ENCODE peak calls at places on chromosome 9, in seven cellular contexts. C is testis, X is neural progenitor cell, H is Calu3, S is chondrocyte, Z is B cell, R is GM12865. Y is an unnamed sample.

GRCh38 chr9:18786936-18787658 is 245.9 kb downstream of the SAXO1 start:
- DNase-seq in C (no peak), X (no peak), H (no peak), S (no peak), Z (no peak), R (no peak), Y (no peak)

GRCh38 chr9:34190996-34191892 is 12.4 kb downstream of the UBAP1 start:
- DNase-seq in C (no peak), X (peak), H (no peak), S (no peak), Z (no peak), R (no peak), Y (no peak)

GRCh38 chr9:21812945-21813568 is 10.6 kb downstream of the MTAP start:
- DNase-seq in C (peak), X (peak), H (peak), S (no peak), Z (peak), R (peak), Y (peak)

GRCh38 chr9:114560956-114561355 is 26.6 kb upstream of the ATP6V1G1 start:
- DNase-seq in C (no peak), X (no peak), H (no peak), S (no peak), Z (no peak), R (no peak), Y (no peak)

GRCh38 chr9:1294641-1295040 is 244.5 kb downstream of the DMRT2 start:
- DNase-seq in C (no peak), X (no peak), H (no peak), S (no peak), Z (no peak), R (no peak), Y (no peak)

GRCh38 chr9:35758475-35759050 is 4.5 kb upstream of the MSMP start:
- DNase-seq in C (no peak), X (no peak), H (no peak), S (no peak), Z (no peak), R (no peak), Y (no peak)

GRCh38 chr9:34158362-34158869 is 20.4 kb upstream of the UBAP1 start:
- DNase-seq in C (no peak), X (no peak), H (no peak), S (no peak), Z (no peak), R (no peak), Y (peak)

GRCh38 chr9:72979405-72980100 is 26.7 kb upstream of the ALDH1A1 start:
- DNase-seq in C (no peak), X (no peak), H (peak), S (no peak), Z (no peak), R (no peak), Y (no peak)

GRCh38 chr9:75892168-75892901 is 1.9 kb downstream of the PCSK5 start:
- DNase-seq in C (peak), X (peak), H (peak), S (no peak), Z (no peak), R (no peak), Y (peak)

GRCh38 chr9:90002299-90003045 is 397.7 kb downstream of the GADD45G start:
- DNase-seq in C (no peak), X (no peak), H (no peak), S (no peak), Z (no peak), R (no peak), Y (no peak)

GRCh38 chr9:136533775-136534157 is 12.1 kb downstream of the NOTCH1 start:
- DNase-seq in C (no peak), X (no peak), H (no peak), S (no peak), Z (peak), R (no peak), Y (no peak)

GRCh38 chr9:130825051-130825651 is 9.9 kb upstream of the ABL1 start:
- DNase-seq in C (peak), X (peak), H (no peak), S (no peak), Z (no peak), R (no peak), Y (peak)

GRCh38 chr9:2493106-2493505 is 128.5 kb upstream of the VLDLR start:
- DNase-seq in C (peak), X (no peak), H (no peak), S (no peak), Z (no peak), R (no peak), Y (no peak)

GRCh38 chr9:115944166-115944948 is 209.2 kb upstream of the PAPPA start:
- DNase-seq in C (peak), X (peak), H (no peak), S (no peak), Z (no peak), R (peak), Y (peak)

GRCh38 chr9:137215196-137215986 is 6.6 kb downstream of the RNF208 start:
- DNase-seq in C (no peak), X (no peak), H (no peak), S (no peak), Z (no peak), R (no peak), Y (no peak)

GRCh38 chr9:73543727-73544126 is 392.1 kb downstream of the ANXA1 start:
- DNase-seq in C (no peak), X (no peak), H (no peak), S (no peak), Z (no peak), R (no peak), Y (no peak)

GRCh38 chr9:70902705-70903131 is 218.7 kb downstream of the TRPM3 start:
- DNase-seq in C (peak), X (no peak), H (peak), S (no peak), Z (no peak), R (no peak), Y (no peak)

GRCh38 chr9:109020982-109021511 is 7.7 kb upstream of the CTNNAL1 start:
- DNase-seq in C (no peak), X (no peak), H (no peak), S (no peak), Z (no peak), R (no peak), Y (no peak)

GRCh38 chr9:6845128-6845826 is 87.5 kb downstream of the KDM4C start:
- DNase-seq in C (no peak), X (no peak), H (no peak), S (no peak), Z (no peak), R (no peak), Y (no peak)

GRCh38 chr9:6843742-6844141 is 86.0 kb downstream of the KDM4C start:
- DNase-seq in C (no peak), X (no peak), H (no peak), S (no peak), Z (no peak), R (no peak), Y (no peak)

GRCh38 chr9:6842584-6842947 is 84.8 kb downstream of the KDM4C start:
- DNase-seq in C (no peak), X (no peak), H (no peak), S (no peak), Z (no peak), R (no peak), Y (no peak)

DNA sequence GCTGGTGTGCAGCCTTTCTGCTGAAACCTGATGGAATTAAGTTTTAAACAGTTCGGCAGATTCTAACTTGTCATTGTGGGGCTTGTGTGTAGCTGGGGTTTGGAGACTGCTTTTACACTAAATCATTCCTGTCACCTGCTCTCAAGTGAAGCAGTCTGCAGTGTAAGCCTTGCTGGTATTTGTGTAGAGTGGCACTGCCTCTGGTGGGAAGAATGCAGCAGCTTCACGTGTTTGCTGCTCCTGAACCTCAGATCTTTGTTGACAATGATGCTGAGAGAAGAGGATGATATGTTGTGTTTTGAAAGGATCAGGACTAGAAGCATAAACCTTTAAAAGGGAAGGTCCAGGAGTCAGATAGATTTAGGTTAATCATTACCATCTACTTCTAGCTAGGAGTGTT is 88.1 kb downstream of the KDM4C start:
- DNase-seq in C (no peak), X (peak), H (no peak), S (no peak), Z (no peak), R (no peak), Y (peak)
- TF ChIP-seq CTCF in C (no peak), X (peak), H (no peak), S (peak), Z (no peak), R (no peak), Y (peak)

DNA sequence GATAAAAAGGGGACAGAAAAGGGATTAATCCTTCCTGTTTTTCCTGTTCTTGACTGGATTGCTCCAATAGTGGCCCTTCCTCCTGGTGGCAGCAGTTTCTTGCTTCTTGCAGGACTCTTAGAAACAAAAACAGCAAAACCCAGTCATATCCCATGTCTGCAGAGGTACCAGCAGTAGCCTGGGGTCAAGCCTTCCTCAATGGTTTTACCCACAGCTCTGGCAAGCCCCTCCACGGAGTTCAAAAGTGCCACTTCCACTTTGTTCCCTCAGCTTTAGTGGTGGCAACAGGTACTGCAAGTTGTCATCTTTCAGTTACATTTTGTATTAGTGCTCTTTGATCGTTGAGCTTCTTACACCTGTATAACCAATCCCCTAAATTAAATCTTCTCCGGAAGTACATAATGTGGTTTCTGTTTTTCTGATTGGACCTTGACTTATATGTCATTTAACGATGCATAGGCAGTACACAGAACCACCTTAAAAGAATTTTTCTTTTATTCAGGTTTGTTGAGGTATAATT is 8.7 kb upstream of the RANBP6 start:
- DNase-seq in C (no peak), X (peak), H (peak), S (no peak), Z (peak), R (peak), Y (peak)
- TF ChIP-seq CTCF in C (peak), X (peak), H (peak), S (peak), Z (peak), R (peak), Y (peak)

GRCh38 chr9:16824545-16825041 is 45.9 kb downstream of the BNC2 start:
- DNase-seq in C (no peak), X (peak), H (no peak), S (no peak), Z (no peak), R (peak), Y (no peak)
- TF ChIP-seq CTCF in C (no peak), X (peak), H (no peak), S (peak), Z (no peak), R (no peak), Y (no peak)

GRCh38 chr9:37784291-37784639 is 599 bp downstream of the EXOSC3 start:
- DNase-seq in C (no peak), X (no peak), H (no peak), S (no peak), Z (no peak), R (no peak), Y (no peak)

GRCh38 chr9:37788328-37788727 is 3.5 kb upstream of the EXOSC3 start:
- DNase-seq in C (no peak), X (no peak), H (no peak), S (no peak), Z (no peak), R (no peak), Y (no peak)

GRCh38 chr9:37787059-37787458 is 2.2 kb upstream of the EXOSC3 start:
- DNase-seq in C (peak), X (no peak), H (no peak), S (peak), Z (peak), R (no peak), Y (no peak)

GRCh38 chr9:37790096-37790495 is 5.2 kb upstream of the EXOSC3 start:
- DNase-seq in C (no peak), X (no peak), H (no peak), S (no peak), Z (no peak), R (no peak), Y (no peak)

GRCh38 chr9:37784640-37785483 is at the start of gene EXOSC3:
- DNase-seq in C (peak), X (peak), H (peak), S (peak), Z (peak), R (peak), Y (peak)
- TF ChIP-seq CTCF in C (no peak), X (peak), H (no peak), S (peak), Z (peak), R (no peak), Y (peak)

GRCh38 chr9:134025606-134026541 is 593 bp downstream of the BRD3OS start:
- DNase-seq in C (peak), X (peak), H (peak), S (peak), Z (peak), R (peak), Y (no peak)
- TF ChIP-seq CTCF in C (no peak), X (peak), H (no peak), S (peak), Z (peak), R (peak), Y (peak)

GRCh38 chr9:5869315-5870019 is 21.2 kb upstream of the MLANA start:
- DNase-seq in C (no peak), X (peak), H (no peak), S (no peak), Z (no peak), R (peak), Y (no peak)
- TF ChIP-seq CTCF in C (no peak), X (peak), H (no peak), S (no peak), Z (no peak), R (peak), Y (no peak)

DNA sequence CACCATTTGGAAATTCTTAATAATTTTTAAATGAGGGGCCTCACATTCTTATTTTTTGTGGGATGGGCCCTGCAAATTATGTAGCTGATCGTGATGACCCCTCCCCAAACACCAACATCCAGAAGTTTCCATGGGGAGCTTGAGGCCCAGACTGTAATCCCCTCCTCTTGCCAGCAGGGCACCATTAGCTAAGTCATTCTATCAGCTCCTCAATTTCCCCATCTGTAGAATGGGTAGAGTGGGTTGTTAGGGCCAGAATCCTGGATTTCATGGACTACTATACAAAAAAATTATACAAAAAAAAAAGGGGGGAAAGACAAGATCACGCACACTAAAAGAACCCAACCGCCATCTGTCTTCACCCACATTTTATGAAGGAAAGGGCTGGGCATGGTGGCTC is 38.4 kb downstream of the SHB start:
- DNase-seq in C (no peak), X (no peak), H (no peak), S (no peak), Z (no peak), R (no peak), Y (no peak)
- TF ChIP-seq CTCF in C (no peak), X (no peak), H (no peak), S (peak), Z (no peak), R (peak), Y (no peak)

DNA sequence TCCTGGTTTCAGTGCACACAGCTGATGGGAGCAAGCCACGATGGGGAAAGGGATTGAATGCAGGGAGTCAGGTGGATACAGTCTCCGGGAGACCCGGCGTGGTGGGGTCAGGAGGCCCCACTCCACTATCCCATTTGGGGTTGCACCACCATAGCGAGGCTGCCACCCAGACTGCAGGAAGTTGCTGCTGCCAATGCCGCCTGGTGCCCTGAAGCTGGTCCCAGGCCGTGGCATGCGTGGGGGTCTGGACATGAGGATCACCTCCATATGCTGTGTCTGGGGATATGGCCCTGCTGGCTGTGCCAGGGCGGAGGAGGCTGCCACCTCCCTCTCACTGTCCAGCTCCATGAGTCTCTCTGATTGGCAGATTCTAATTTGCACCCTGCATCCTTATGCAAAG is 45.3 kb downstream of the COL5A1 start:
- DNase-seq in C (no peak), X (no peak), H (no peak), S (peak), Z (no peak), R (no peak), Y (no peak)
- TF ChIP-seq CTCF in C (no peak), X (no peak), H (no peak), S (no peak), Z (no peak), R (no peak), Y (no peak)

GRCh38 chr9:126024581-126025230 is 277.5 kb downstream of the PBX3 start:
- DNase-seq in C (no peak), X (no peak), H (no peak), S (peak), Z (no peak), R (no peak), Y (no peak)
- TF ChIP-seq CTCF in C (no peak), X (no peak), H (no peak), S (no peak), Z (no peak), R (no peak), Y (no peak)